ENCODE peak calls at places on chromosomes 13 and 19, in four cellular contexts. One of them, this sample, is unnamed.

GRCh38 chr13:99214691-99215090 is 14.0 kb downstream of the UBAC2 start:
- DNase-seq in LoVo: no peak
- DNase-seq in lower leg skin: no peak
- DNase-seq in NCI-H146: no peak
- DNase-seq in this sample: no peak

GRCh38 chr19:54133312-54133956 is 4.1 kb upstream of the CNOT3 start:
- DNase-seq in LoVo: no peak
- DNase-seq in lower leg skin: no peak
- DNase-seq in NCI-H146: peak
- DNase-seq in this sample: peak

GRCh38 chr13:21837841-21838551 is 167.1 kb downstream of the FGF9 start:
- DNase-seq in LoVo: peak
- DNase-seq in lower leg skin: peak
- DNase-seq in NCI-H146: no peak
- DNase-seq in this sample: no peak

GRCh38 chr13:51033431-51034185 is 77.5 kb downstream of the C13orf42 start:
- DNase-seq in LoVo: no peak
- DNase-seq in lower leg skin: no peak
- DNase-seq in NCI-H146: no peak
- DNase-seq in this sample: no peak

GRCh38 chr19:9700229-9700981 is 25.5 kb upstream of the ZNF562 start:
- DNase-seq in LoVo: no peak
- DNase-seq in lower leg skin: no peak
- DNase-seq in NCI-H146: no peak
- DNase-seq in this sample: no peak

GRCh38 chr19:33905473-33905936 is 108.8 kb downstream of the KCTD15 start:
- DNase-seq in LoVo: no peak
- DNase-seq in lower leg skin: peak
- DNase-seq in NCI-H146: no peak
- DNase-seq in this sample: no peak

GRCh38 chr19:34838248-34838647 is 65.2 kb upstream of the ZNF599 start:
- DNase-seq in LoVo: no peak
- DNase-seq in lower leg skin: no peak
- DNase-seq in NCI-H146: no peak
- DNase-seq in this sample: peak

GRCh38 chr19:29834991-29835390 is 23.2 kb downstream of the CCNE1 start:
- DNase-seq in LoVo: peak
- DNase-seq in lower leg skin: no peak
- DNase-seq in NCI-H146: no peak
- DNase-seq in this sample: no peak

GRCh38 chr19:15629003-15629880 is 11.5 kb upstream of the CYP4F3 start:
- DNase-seq in LoVo: peak
- DNase-seq in lower leg skin: peak
- DNase-seq in NCI-H146: peak
- DNase-seq in this sample: peak

GRCh38 chr13:44191504-44192171 is 182.0 kb upstream of the SERP2 start:
- DNase-seq in LoVo: peak
- DNase-seq in lower leg skin: peak
- DNase-seq in NCI-H146: peak
- DNase-seq in this sample: peak

GRCh38 chr19:18789422-18789832 is 1.7 kb downstream of the COMP start:
- DNase-seq in LoVo: no peak
- DNase-seq in lower leg skin: no peak
- DNase-seq in NCI-H146: no peak
- DNase-seq in this sample: no peak

GRCh38 chr13:42047561-42048322 is 706 bp upstream of the DGKH start:
- DNase-seq in LoVo: peak
- DNase-seq in lower leg skin: peak
- DNase-seq in NCI-H146: peak
- DNase-seq in this sample: peak

GRCh38 chr19:46753420-46754155 is 7.3 kb upstream of the STRN4 start:
- DNase-seq in LoVo: no peak
- DNase-seq in lower leg skin: no peak
- DNase-seq in NCI-H146: peak
- DNase-seq in this sample: no peak

GRCh38 chr13:90640976-90641375 is 706.5 kb upstream of the MIR17HG start:
- DNase-seq in LoVo: no peak
- DNase-seq in lower leg skin: no peak
- DNase-seq in NCI-H146: no peak
- DNase-seq in this sample: no peak

This sample was measured in HCT116.